ENCODE peak calls at places on chromosomes 12 and 14, in four cellular contexts. H is K562, T is HCT116, O is SK-N-SH. I is an unnamed sample.

GRCh38 chr12:75086086-75087038 is 123.3 kb downstream of the KCNC2 start:
- DNase-seq in H (no peak), T (no peak), O (no peak), I (no peak)

GRCh38 chr12:6978188-6978986 is 7.7 kb downstream of the EMG1 start:
- DNase-seq in H (no peak), T (no peak), O (no peak), I (peak)

GRCh38 chr14:89391123-89391522 is 25.9 kb downstream of the FOXN3 start:
- DNase-seq in H (no peak), T (no peak), O (no peak), I (no peak)

GRCh38 chr12:89883630-89884364 is 175.2 kb upstream of the ATP2B1 start:
- DNase-seq in H (no peak), T (no peak), O (no peak), I (no peak)

GRCh38 chr12:112906712-112907414 is at the start of gene OAS1:
- DNase-seq in H (no peak), T (no peak), O (peak), I (peak)

GRCh38 chr14:66379116-66379515 is 107.1 kb upstream of the CCDC196 start:
- DNase-seq in H (no peak), T (no peak), O (no peak), I (no peak)

GRCh38 chr12:29901585-29901984 is 117.8 kb upstream of the TMTC1 start:
- DNase-seq in H (no peak), T (no peak), O (no peak), I (peak)

GRCh38 chr12:95621725-95622124 is 70.4 kb upstream of the USP44 start:
- DNase-seq in H (no peak), T (no peak), O (no peak), I (no peak)

GRCh38 chr12:93978553-93978952 is 169.8 kb upstream of the PLXNC1 start:
- DNase-seq in H (no peak), T (no peak), O (no peak), I (no peak)

GRCh38 chr12:49824886-49825285 is 3.3 kb downstream of the NCKAP5L start:
- DNase-seq in H (no peak), T (no peak), O (no peak), I (no peak)

GRCh38 chr14:61891810-61892209 is 129.6 kb downstream of the SNAPC1 start:
- DNase-seq in H (no peak), T (no peak), O (no peak), I (no peak)

GRCh38 chr12:51926064-51926632 is 18.8 kb downstream of the ACVRL1 start:
- DNase-seq in H (peak), T (no peak), O (no peak), I (no peak)

GRCh38 chr14:69685716-69686115 is 74.3 kb downstream of the SUSD6 start:
- DNase-seq in H (no peak), T (no peak), O (no peak), I (no peak)

GRCh38 chr14:69690042-69690441 is 76.9 kb upstream of the SRSF5 start:
- DNase-seq in H (no peak), T (no peak), O (no peak), I (no peak)

GRCh38 chr14:69685217-69685616 is 73.8 kb downstream of the SUSD6 start:
- DNase-seq in H (no peak), T (no peak), O (no peak), I (no peak)

GRCh38 chr14:69684461-69685183 is 73.2 kb downstream of the SUSD6 start:
- DNase-seq in H (no peak), T (no peak), O (no peak), I (no peak)

GRCh38 chr14:69687963-69688649 is 76.7 kb downstream of the SUSD6 start:
- DNase-seq in H (no peak), T (no peak), O (peak), I (no peak)
- TF ChIP-seq JUND in H (no peak), T (no peak), O (no peak), I (no peak)

GRCh38 chr12:57844725-57845477 is 1.6 kb downstream of the CTDSP2 start:
- DNase-seq in H (peak), T (peak), O (peak), I (peak)
- TF ChIP-seq JUND in H (no peak), T (no peak), O (no peak), I (no peak)

GRCh38 chr14:23094666-23095195 is at the start of gene ACIN1:
- DNase-seq in H (peak), T (peak), O (peak), I (peak)
- TF ChIP-seq JUND in H (no peak), T (no peak), O (no peak), I (no peak)

GRCh38 chr14:99930420-99931274 is 134.6 kb upstream of the EVL start:
- DNase-seq in H (no peak), T (no peak), O (peak), I (no peak)
- TF ChIP-seq JUND in H (no peak), T (no peak), O (no peak), I (no peak)

DNA sequence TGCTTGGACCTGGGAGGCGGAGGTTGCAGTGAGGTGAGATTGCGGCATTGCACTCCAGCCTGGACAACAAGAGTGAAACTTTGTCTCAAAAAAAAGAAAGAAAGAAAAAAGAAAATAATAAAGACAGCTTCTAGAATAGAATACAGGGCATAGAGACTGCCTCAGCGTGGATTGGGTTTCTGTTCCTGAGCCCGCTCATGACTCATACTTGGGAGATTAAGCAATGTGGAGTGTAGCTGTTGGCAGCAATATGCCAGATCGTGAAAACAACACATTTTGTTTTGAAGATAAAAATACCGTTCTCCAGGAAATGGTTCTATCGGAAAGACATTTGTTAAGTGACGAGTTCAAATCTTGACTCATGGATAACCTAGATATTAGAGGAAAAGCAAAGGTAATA is 67.2 kb downstream of the GLT1D1 start:
- DNase-seq in H (no peak), T (no peak), O (no peak), I (no peak)
- TF ChIP-seq JUND in H (no peak), T (no peak), O (no peak), I (no peak)

GRCh38 chr12:114136656-114137055 is 170.5 kb upstream of the RBM19 start:
- DNase-seq in H (no peak), T (no peak), O (no peak), I (no peak)

GRCh38 chr12:114131824-114132223 is 165.7 kb upstream of the RBM19 start:
- DNase-seq in H (no peak), T (no peak), O (no peak), I (no peak)

GRCh38 chr12:114134922-114135321 is 168.8 kb upstream of the RBM19 start:
- DNase-seq in H (no peak), T (no peak), O (no peak), I (no peak)
- TF ChIP-seq JUND in H (no peak), T (no peak), O (no peak), I (no peak)